ENCODE peak calls at places on chromosomes 12 and 14, in nine cellular contexts. U is gastrocnemius medialis, X is lower leg skin, N is astrocyte, A is sigmoid colon, I is GM10248, C is activated B cell treated with CpG ODN at 0.5 μM for 24 hours, T is AG04449, Y is left lung. F is an unnamed sample.

GRCh38 chr12:106582661-106583577 is at the start of gene RFX4:
- DNase-seq in U (no peak), X (no peak), N (no peak), A (no peak), I (no peak), C (no peak), T (no peak), Y (no peak), F (no peak)

GRCh38 chr14:74474376-74474775 is 18.7 kb downstream of the NPC2 start:
- DNase-seq in U (peak), X (no peak), N (no peak), A (no peak), I (no peak), C (no peak), T (no peak), Y (no peak), F (no peak)

GRCh38 chr14:27253946-27254345 is 656.1 kb upstream of the NOVA1 start:
- DNase-seq in U (no peak), X (no peak), N (no peak), A (no peak), I (no peak), C (no peak), T (no peak), Y (no peak), F (no peak)

GRCh38 chr12:67434653-67435375 is 165.7 kb downstream of the CAND1 start:
- DNase-seq in U (no peak), X (peak), N (peak), A (no peak), I (no peak), C (no peak), T (peak), Y (no peak), F (no peak)

GRCh38 chr14:45145214-45145613 is 9.5 kb downstream of the FANCM start:
- DNase-seq in U (no peak), X (no peak), N (no peak), A (no peak), I (peak), C (no peak), T (no peak), Y (no peak), F (no peak)

GRCh38 chr14:38866461-38866860 is 236.6 kb downstream of the SEC23A start:
- DNase-seq in U (no peak), X (no peak), N (no peak), A (no peak), I (no peak), C (no peak), T (no peak), Y (no peak), F (no peak)

GRCh38 chr12:58067610-58068387 is 126.4 kb downstream of the ATP23 start:
- DNase-seq in U (no peak), X (no peak), N (peak), A (no peak), I (no peak), C (no peak), T (peak), Y (no peak), F (no peak)

GRCh38 chr14:58637391-58638230 is at the start of gene DACT1:
- DNase-seq in U (peak), X (peak), N (peak), A (peak), I (peak), C (peak), T (no peak), Y (peak), F (peak)

GRCh38 chr12:88553941-88554658 is 26.2 kb downstream of the KITLG start:
- DNase-seq in U (no peak), X (peak), N (peak), A (no peak), I (no peak), C (no peak), T (peak), Y (no peak), F (no peak)

GRCh38 chr14:103330536-103330935 is 3.5 kb upstream of the EIF5 start:
- DNase-seq in U (no peak), X (no peak), N (no peak), A (no peak), I (no peak), C (no peak), T (no peak), Y (no peak), F (no peak)
- TF ChIP-seq CTCF in U (no peak), X (no peak), N (no peak), A (no peak), I (no peak), C (no peak), T (no peak), Y (no peak), F (no peak)

DNA sequence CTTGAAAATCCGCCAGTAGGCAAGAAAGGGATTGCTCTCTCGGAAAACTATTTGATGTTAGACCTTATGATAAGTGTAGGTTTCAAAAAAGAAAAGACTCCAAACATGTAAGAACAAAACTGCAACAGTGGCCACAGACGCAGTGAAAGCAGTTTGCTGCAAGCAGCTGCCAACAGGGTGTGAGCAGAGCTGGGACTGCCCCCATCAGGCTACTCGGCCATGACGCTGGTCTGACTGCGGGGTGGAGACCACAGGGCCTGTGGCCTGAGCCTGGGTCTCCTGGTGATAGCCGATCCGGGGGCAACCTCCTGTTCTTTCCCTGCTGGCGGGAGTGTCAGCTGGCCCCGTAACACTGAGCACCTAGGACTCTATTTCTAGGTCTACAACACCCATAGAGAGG is 63.2 kb downstream of the AMN start:
- DNase-seq in U (no peak), X (no peak), N (no peak), A (no peak), I (peak), C (no peak), T (no peak), Y (peak), F (no peak)
- TF ChIP-seq CTCF in U (no peak), X (no peak), N (no peak), A (no peak), I (no peak), C (no peak), T (no peak), Y (no peak), F (no peak)

GRCh38 chr12:50618864-50619609 is 114.3 kb downstream of the DIP2B start:
- DNase-seq in U (no peak), X (no peak), N (peak), A (no peak), I (no peak), C (no peak), T (no peak), Y (no peak), F (no peak)

GRCh38 chr12:50619610-50619958 is 114.8 kb downstream of the DIP2B start:
- DNase-seq in U (no peak), X (no peak), N (no peak), A (no peak), I (no peak), C (no peak), T (no peak), Y (no peak), F (no peak)

GRCh38 chr12:50621435-50622304 is 116.9 kb downstream of the DIP2B start:
- DNase-seq in U (no peak), X (no peak), N (peak), A (no peak), I (no peak), C (no peak), T (no peak), Y (no peak), F (no peak)

GRCh38 chr12:50620975-50621360 is 116.2 kb downstream of the DIP2B start:
- DNase-seq in U (no peak), X (no peak), N (no peak), A (no peak), I (no peak), C (no peak), T (no peak), Y (no peak), F (no peak)

DNA sequence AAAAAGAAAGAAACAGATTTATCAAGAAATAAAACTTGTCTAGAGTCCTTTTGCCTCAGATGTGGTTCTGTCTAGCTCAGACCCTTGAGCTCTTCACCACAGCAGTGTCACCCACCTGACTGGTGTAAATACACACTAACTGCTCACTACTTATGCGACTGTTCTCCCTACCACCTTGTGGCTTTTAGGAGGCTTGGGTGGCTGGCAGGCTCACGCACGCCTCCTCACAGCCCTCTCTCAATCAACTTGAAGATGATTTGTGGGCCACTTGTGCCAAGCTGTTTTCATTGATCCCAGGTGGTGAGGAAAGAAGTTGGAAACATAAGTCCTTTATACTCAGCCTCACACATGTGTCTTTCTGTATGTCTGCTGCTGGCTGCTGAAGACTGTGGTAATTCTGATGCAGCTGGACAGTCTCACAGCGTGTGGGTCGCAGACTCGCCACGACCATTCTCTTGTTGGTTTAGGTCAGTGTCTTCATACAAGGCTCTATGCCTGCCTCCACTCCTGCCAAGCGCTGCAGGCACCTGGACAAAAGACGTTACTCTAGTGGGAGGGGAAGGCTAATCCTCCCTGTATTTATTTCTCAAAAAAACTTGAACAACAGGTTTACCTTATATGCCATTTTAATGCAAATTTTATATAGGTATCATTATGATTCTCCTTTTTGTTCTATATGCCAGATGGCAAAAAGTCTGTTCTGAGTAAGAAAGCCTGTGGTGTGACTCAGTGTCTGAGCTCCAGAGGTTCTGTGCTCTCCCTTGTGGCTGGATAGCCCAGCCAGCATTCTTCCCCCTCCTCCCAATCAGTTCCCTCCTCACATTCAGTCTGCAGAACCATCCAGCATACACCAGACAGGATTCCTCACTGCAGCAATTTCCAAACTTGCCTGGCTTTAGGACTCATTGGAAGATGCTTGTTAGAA is 115.5 kb downstream of the DIP2B start:
- DNase-seq in U (no peak), X (no peak), N (peak), A (no peak), I (no peak), C (no peak), T (peak), Y (no peak), F (no peak)
- TF ChIP-seq CTCF in U (no peak), X (no peak), N (no peak), A (no peak), I (no peak), C (no peak), T (peak), Y (no peak), F (peak)

DNA sequence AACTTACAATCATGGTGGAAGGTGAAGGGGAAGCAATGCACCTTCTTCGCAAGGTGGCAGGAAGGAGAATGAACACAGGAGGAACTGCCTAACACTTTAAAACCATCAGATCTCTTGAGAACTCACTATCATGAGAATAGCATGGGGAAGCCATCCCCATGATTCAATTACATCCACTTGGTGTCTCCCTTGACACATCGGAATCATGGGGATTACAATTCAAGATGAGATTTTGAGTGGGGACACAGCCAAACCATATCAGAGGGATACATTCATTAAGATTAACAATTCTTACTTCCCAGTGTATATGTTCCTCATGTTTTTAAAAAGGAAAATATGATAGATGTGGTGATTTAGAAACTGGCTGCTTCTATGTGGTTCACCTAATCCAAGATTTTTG is 117.9 kb downstream of the PDE3A start:
- DNase-seq in U (no peak), X (no peak), N (no peak), A (no peak), I (no peak), C (no peak), T (no peak), Y (no peak), F (no peak)
- TF ChIP-seq CTCF in U (no peak), X (no peak), N (no peak), A (no peak), I (no peak), C (no peak), T (no peak), Y (no peak), F (peak)

DNA sequence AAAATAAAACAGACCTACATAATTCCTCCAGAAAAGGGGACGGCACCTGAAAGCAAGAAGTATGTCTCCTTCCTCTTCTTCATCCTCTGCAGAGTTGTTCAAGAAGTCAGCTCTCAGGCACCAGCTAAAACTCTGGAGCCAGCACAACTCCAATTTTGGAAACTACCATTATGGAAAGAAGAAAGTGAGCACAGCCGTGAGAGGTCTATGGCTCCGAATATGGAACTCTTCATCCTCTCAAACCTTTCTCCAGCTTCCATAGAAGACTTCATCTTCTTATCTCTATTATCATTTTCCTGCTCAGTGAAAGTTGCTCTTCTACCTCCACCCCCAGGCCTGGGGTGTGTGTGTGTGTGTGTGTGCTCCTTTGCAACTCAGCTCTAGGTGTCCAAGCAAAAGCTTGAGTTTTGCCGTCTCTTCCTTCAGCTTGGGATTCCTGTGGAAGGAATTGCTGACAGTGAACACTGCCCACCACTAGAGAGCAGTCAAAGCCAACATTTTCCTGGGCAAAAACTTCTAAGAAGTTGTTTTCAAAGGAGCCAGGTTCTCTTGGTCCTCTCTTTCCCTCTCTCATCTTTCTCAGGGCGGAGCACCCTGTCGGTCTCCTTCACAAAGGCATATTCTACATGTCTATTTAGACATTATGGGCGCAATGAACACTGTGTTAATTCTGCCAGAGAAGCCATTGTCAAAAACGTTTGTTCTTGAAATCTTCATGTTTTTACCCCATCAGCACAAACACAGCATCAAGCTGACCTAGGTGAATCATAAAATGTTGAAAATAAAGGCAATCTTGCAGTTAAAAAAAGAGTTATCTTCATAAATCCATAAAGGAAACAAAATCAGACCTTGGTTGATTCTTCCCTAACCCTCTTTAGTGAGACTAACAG is 155.1 kb downstream of the DIO2 start:
- DNase-seq in U (no peak), X (peak), N (peak), A (no peak), I (peak), C (no peak), T (no peak), Y (no peak), F (no peak)
- TF ChIP-seq CTCF in U (peak), X (no peak), N (peak), A (peak), I (peak), C (no peak), T (peak), Y (peak), F (peak)

GRCh38 chr14:100645986-100646314 is 58.7 kb upstream of the BEGAIN start:
- DNase-seq in U (no peak), X (no peak), N (no peak), A (no peak), I (no peak), C (no peak), T (no peak), Y (no peak), F (no peak)
- TF ChIP-seq CTCF in U (no peak), X (no peak), N (no peak), A (no peak), I (no peak), C (no peak), T (no peak), Y (no peak), F (peak)